ENCODE peak calls at places on chromosomes 1 and 21, in ten cellular contexts. V is RWPE1, M is psoas muscle, L is thoracic aorta, P is breast epithelium, U is PC-3, Z is endodermal cell, A is kidney, H is ovary, F is epithelial cell of prostate. S is an unnamed sample.

GRCh38 chr1:228510101-228510850 is 23.1 kb downstream of the RNF187 start:
- DNase-seq in V (no peak), M (no peak), L (no peak), P (no peak), U (peak), Z (no peak), A (no peak), H (no peak), F (no peak), S (peak)

GRCh38 chr1:109556563-109556962 is 8.1 kb downstream of the GNAI3 start:
- DNase-seq in V (no peak), M (no peak), L (no peak), P (no peak), U (no peak), Z (no peak), A (no peak), H (no peak), F (no peak), S (no peak)

GRCh38 chr1:192805832-192806323 is 3.0 kb upstream of the RGS2 start:
- DNase-seq in V (peak), M (no peak), L (no peak), P (no peak), U (peak), Z (no peak), A (no peak), H (no peak), F (peak), S (no peak)

GRCh38 chr1:27634982-27635362 is at the start of gene FGR:
- DNase-seq in V (no peak), M (no peak), L (no peak), P (no peak), U (no peak), Z (no peak), A (no peak), H (no peak), F (no peak), S (no peak)

GRCh38 chr1:212452323-212453155 is 19.8 kb downstream of the NENF start:
- DNase-seq in V (no peak), M (no peak), L (peak), P (no peak), U (no peak), Z (no peak), A (no peak), H (peak), F (no peak), S (no peak)

GRCh38 chr1:225972344-225973152 is 26.6 kb downstream of the SDE2 start:
- DNase-seq in V (no peak), M (peak), L (no peak), P (no peak), U (no peak), Z (no peak), A (no peak), H (peak), F (no peak), S (no peak)

GRCh38 chr1:160618763-160619274 is 28.0 kb downstream of the SLAMF1 start:
- DNase-seq in V (no peak), M (no peak), L (no peak), P (no peak), U (peak), Z (no peak), A (no peak), H (no peak), F (no peak), S (no peak)

GRCh38 chr21:45983981-45984551 is 2.5 kb downstream of the COL6A1 start:
- DNase-seq in V (no peak), M (peak), L (no peak), P (peak), U (peak), Z (no peak), A (peak), H (peak), F (no peak), S (no peak)

GRCh38 chr1:42484382-42484781 is 21.3 kb downstream of the CCDC30 start:
- DNase-seq in V (peak), M (no peak), L (no peak), P (no peak), U (peak), Z (no peak), A (no peak), H (no peak), F (peak), S (peak)

GRCh38 chr1:229641306-229641705 is 15.3 kb downstream of the URB2 start:
- DNase-seq in V (no peak), M (no peak), L (no peak), P (no peak), U (no peak), Z (no peak), A (no peak), H (no peak), F (no peak), S (no peak)

GRCh38 chr21:29243188-29243587 is 55.5 kb upstream of the BACH1 start:
- DNase-seq in V (no peak), M (no peak), L (no peak), P (no peak), U (no peak), Z (no peak), A (no peak), H (no peak), F (no peak), S (no peak)

GRCh38 chr1:77926561-77927357 is 38.3 kb downstream of the NEXN start:
- DNase-seq in V (no peak), M (no peak), L (no peak), P (no peak), U (no peak), Z (no peak), A (no peak), H (no peak), F (no peak), S (no peak)

GRCh38 chr1:64487061-64487460 is 17.1 kb downstream of the CACHD1 start:
- DNase-seq in V (no peak), M (no peak), L (no peak), P (no peak), U (no peak), Z (peak), A (no peak), H (no peak), F (no peak), S (no peak)

GRCh38 chr1:150144606-150145005 is 5.1 kb upstream of the PLEKHO1 start:
- DNase-seq in V (no peak), M (no peak), L (no peak), P (no peak), U (no peak), Z (no peak), A (no peak), H (no peak), F (no peak), S (no peak)

GRCh38 chr1:147719029-147719703 is 41.2 kb downstream of the GJA5 start:
- DNase-seq in V (no peak), M (no peak), L (no peak), P (no peak), U (peak), Z (no peak), A (no peak), H (no peak), F (no peak), S (no peak)

GRCh38 chr1:107687846-107688753 is 276.9 kb downstream of the VAV3 start:
- DNase-seq in V (peak), M (no peak), L (no peak), P (no peak), U (peak), Z (no peak), A (no peak), H (no peak), F (peak), S (no peak)

GRCh38 chr1:20727746-20728316 is 4.7 kb downstream of the SH2D5 start:
- DNase-seq in V (no peak), M (no peak), L (no peak), P (no peak), U (no peak), Z (peak), A (no peak), H (no peak), F (no peak), S (no peak)

GRCh38 chr1:233802611-233803010 is 101.9 kb upstream of the SLC35F3 start:
- DNase-seq in V (no peak), M (no peak), L (no peak), P (no peak), U (no peak), Z (no peak), A (no peak), H (no peak), F (no peak), S (no peak)

GRCh38 chr1:7526196-7526866 is 244.8 kb upstream of the VAMP3 start:
- DNase-seq in V (peak), M (peak), L (no peak), P (no peak), U (peak), Z (no peak), A (peak), H (no peak), F (no peak), S (no peak)

GRCh38 chr1:178607718-178608408 is 95.0 kb downstream of the TEX35 start:
- DNase-seq in V (no peak), M (no peak), L (no peak), P (no peak), U (no peak), Z (no peak), A (no peak), H (no peak), F (no peak), S (peak)

GRCh38 chr21:33938381-33938780 is 22.8 kb upstream of the ATP5PO start:
- DNase-seq in V (no peak), M (no peak), L (no peak), P (no peak), U (no peak), Z (no peak), A (no peak), H (no peak), F (no peak), S (no peak)

DNA sequence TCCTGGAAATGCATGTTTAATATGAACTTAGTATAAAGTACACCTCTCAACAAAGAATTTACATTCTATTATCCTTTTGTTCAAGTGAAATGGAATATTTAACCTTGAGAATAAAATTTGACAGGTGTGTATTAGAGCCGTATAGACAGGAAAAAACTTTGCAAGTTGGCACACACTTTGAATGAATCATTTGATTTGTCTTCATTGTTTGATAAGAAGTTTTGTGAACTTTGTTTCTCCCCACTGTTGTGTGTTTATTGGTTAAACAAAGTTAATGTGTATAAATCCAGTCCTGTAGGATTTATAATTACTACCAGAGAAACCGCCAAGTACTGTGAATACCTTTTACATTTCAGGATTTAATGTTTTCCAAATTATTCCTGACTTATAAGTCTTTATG is 2.0 kb downstream of the SYDE2 start:
- DNase-seq in V (no peak), M (no peak), L (no peak), P (no peak), U (peak), Z (no peak), A (no peak), H (no peak), F (no peak), S (no peak)
- H3K27ac ChIP-seq in V (no peak), M (peak), L (no peak), P (no peak), U (no peak), Z (no peak), A (no peak), H (no peak), F (no peak), S (no peak)

DNA sequence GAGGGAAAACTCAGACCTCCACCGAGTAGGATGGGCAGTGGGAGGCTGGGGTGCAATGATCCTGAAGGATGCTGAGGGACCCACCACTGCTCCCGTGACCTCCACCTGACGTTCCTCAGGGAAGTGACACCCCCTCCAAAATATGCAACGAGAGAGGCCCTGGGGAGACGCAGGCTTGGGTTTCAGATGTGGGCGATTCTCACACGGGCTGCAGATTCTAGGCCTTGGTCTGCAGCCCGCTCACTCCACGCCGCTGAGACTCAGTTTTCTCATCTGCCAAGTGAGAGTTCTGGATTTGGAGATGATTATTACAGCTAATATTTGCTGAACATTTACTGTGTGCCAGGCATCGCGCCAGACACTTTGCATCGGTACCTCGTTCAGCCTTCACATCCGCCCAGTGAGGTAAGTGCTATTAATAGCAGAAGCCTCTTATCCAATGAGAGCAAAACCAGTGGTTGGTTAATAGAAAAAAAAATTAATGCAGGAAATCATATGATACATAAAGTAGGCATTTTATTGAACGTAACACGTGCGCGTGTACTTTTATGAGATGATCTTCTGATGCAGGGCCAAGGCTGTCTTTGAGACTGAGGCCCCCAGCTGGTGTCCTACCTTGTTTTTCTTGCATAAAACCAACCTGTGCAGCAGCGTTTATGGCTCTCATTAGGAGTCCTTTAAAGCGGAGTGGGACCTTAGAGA is 102.0 kb upstream of the RUNX3 start:
- DNase-seq in V (peak), M (no peak), L (no peak), P (no peak), U (peak), Z (no peak), A (peak), H (no peak), F (peak), S (no peak)
- H3K27ac ChIP-seq in V (peak), M (no peak), L (no peak), P (no peak), U (peak), Z (no peak), A (no peak), H (no peak), F (peak), S (no peak)

DNA sequence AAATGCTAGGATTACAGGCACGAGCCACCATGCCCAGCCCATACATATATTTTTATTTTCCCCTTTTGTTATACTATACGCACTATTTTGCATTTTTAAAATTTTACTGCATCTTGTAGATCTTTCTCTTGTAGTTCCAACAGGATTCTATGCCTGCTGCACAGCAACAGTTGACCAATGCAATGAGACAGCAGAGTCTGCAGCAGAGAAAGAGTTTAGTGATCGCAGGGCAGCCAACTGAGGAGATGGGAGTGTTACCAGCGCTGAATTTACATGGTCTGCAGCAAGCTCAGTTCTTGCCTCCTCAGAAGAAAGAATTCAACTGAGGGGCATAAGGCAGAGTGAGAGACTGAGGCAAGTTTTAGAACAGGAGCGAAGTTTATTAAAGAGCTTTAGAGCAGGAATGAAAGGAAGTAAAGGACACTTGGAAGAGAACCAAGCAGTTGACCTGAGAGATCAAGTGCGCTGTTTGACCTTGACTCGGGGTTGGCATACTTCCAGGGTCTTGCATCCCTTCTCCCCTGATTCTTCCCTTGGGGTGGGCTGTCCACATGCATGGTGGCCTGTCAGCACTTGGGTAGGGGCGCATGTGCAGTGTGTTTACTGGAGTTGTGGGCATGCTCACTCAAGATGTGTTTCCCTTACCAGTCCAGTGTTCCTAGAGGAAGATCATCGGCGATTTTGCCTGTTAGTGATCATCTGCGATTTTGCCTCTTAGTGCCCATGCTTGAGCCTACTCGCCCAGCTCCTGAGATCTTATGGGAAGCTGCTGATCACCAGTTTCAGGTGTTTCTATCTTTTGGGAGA is 4.1 kb upstream of the MTOR start:
- DNase-seq in V (no peak), M (no peak), L (no peak), P (no peak), U (no peak), Z (no peak), A (no peak), H (no peak), F (no peak), S (no peak)
- H3K27ac ChIP-seq in V (no peak), M (no peak), L (no peak), P (no peak), U (no peak), Z (no peak), A (no peak), H (no peak), F (no peak), S (no peak)

GRCh38 chr1:66351474-66351873 is 182.5 kb upstream of the SGIP1 start:
- DNase-seq in V (no peak), M (no peak), L (no peak), P (no peak), U (no peak), Z (no peak), A (no peak), H (no peak), F (no peak), S (peak)

GRCh38 chr1:66351913-66352312 is 182.0 kb upstream of the SGIP1 start:
- DNase-seq in V (no peak), M (no peak), L (no peak), P (no peak), U (no peak), Z (no peak), A (no peak), H (no peak), F (no peak), S (no peak)

GRCh38 chr1:66354311-66354922 is 179.5 kb upstream of the SGIP1 start:
- DNase-seq in V (no peak), M (no peak), L (no peak), P (no peak), U (no peak), Z (peak), A (no peak), H (no peak), F (no peak), S (peak)

GRCh38 chr1:66352783-66353182 is 181.2 kb upstream of the SGIP1 start:
- DNase-seq in V (no peak), M (no peak), L (no peak), P (no peak), U (no peak), Z (no peak), A (no peak), H (no peak), F (no peak), S (no peak)

GRCh38 chr1:66353207-66353606 is 180.7 kb upstream of the SGIP1 start:
- DNase-seq in V (no peak), M (no peak), L (no peak), P (no peak), U (no peak), Z (peak), A (no peak), H (no peak), F (no peak), S (no peak)
- H3K27ac ChIP-seq in V (no peak), M (peak), L (no peak), P (peak), U (no peak), Z (peak), A (no peak), H (no peak), F (no peak), S (peak)

GRCh38 chr1:214377886-214378285 is 96.9 kb downstream of the SMYD2 start:
- DNase-seq in V (no peak), M (no peak), L (no peak), P (no peak), U (no peak), Z (no peak), A (no peak), H (no peak), F (no peak), S (peak)

GRCh38 chr1:214380418-214380817 is 99.5 kb downstream of the SMYD2 start:
- DNase-seq in V (peak), M (no peak), L (no peak), P (no peak), U (peak), Z (peak), A (no peak), H (no peak), F (no peak), S (no peak)

GRCh38 chr1:214379254-214379970 is 98.5 kb downstream of the SMYD2 start:
- DNase-seq in V (no peak), M (no peak), L (no peak), P (no peak), U (no peak), Z (peak), A (no peak), H (no peak), F (no peak), S (no peak)

GRCh38 chr1:214377485-214377884 is 96.5 kb downstream of the SMYD2 start:
- DNase-seq in V (no peak), M (no peak), L (no peak), P (no peak), U (no peak), Z (no peak), A (no peak), H (no peak), F (no peak), S (no peak)

GRCh38 chr1:214378492-214378891 is 97.5 kb downstream of the SMYD2 start:
- DNase-seq in V (no peak), M (no peak), L (no peak), P (no peak), U (no peak), Z (no peak), A (no peak), H (no peak), F (no peak), S (no peak)
- H3K27ac ChIP-seq in V (no peak), M (no peak), L (no peak), P (peak), U (no peak), Z (no peak), A (no peak), H (no peak), F (no peak), S (peak)